ENCODE peak calls at places on chromosomes 13 and 19, in seven cellular contexts. One of them, this sample, is unnamed.

GRCh38 chr13:22926176-22927007 is 254.4 kb upstream of the SGCG start:
- DNase-seq in stimulated activated CD8-positive, alpha-beta memory T cell treated with anti-CD3 and anti-CD28 coated beads, Interleukin-15, amount 100 ng/mL, for 48 hours: no peak
- DNase-seq in fibroblast of lung: peak; percentile 40
- DNase-seq in effector memory CD8-positive, alpha-beta T cell: no peak
- DNase-seq in ureter: peak; percentile 84
- DNase-seq in activated B cell treated with CpG ODN at 0.5 μM for 24 hours: no peak
- DNase-seq in NCI-H187: no peak
- DNase-seq in this sample: no peak

GRCh38 chr13:71758823-71759222 is 108.2 kb downstream of the DACH1 start:
- DNase-seq in fibroblast of lung: peak; percentile 23
- DNase-seq in ureter: no peak
- DNase-seq in stimulated activated CD8-positive, alpha-beta memory T cell treated with anti-CD3 and anti-CD28 coated beads, Interleukin-15, amount 100 ng/mL, for 48 hours: no peak
- DNase-seq in effector memory CD8-positive, alpha-beta T cell: no peak
- DNase-seq in activated B cell treated with CpG ODN at 0.5 μM for 24 hours: no peak
- DNase-seq in NCI-H187: no peak
- DNase-seq in this sample: no peak

GRCh38 chr13:49057176-49057575 is 81.5 kb downstream of the FNDC3A start:
- DNase-seq in fibroblast of lung: no peak
- DNase-seq in NCI-H187: no peak
- DNase-seq in ureter: no peak
- DNase-seq in stimulated activated CD8-positive, alpha-beta memory T cell treated with anti-CD3 and anti-CD28 coated beads, Interleukin-15, amount 100 ng/mL, for 48 hours: no peak
- DNase-seq in activated B cell treated with CpG ODN at 0.5 μM for 24 hours: no peak
- DNase-seq in effector memory CD8-positive, alpha-beta T cell: no peak
- DNase-seq in this sample: no peak

GRCh38 chr19:38441660-38442348 is 8.3 kb downstream of the RYR1 start:
- DNase-seq in effector memory CD8-positive, alpha-beta T cell: no peak
- DNase-seq in activated B cell treated with CpG ODN at 0.5 μM for 24 hours: no peak
- DNase-seq in NCI-H187: no peak
- DNase-seq in fibroblast of lung: no peak
- DNase-seq in stimulated activated CD8-positive, alpha-beta memory T cell treated with anti-CD3 and anti-CD28 coated beads, Interleukin-15, amount 100 ng/mL, for 48 hours: no peak
- DNase-seq in ureter: no peak
- DNase-seq in this sample: no peak

GRCh38 chr13:31012285-31013024 is 80.0 kb downstream of the TEX26 start:
- DNase-seq in stimulated activated CD8-positive, alpha-beta memory T cell treated with anti-CD3 and anti-CD28 coated beads, Interleukin-15, amount 100 ng/mL, for 48 hours: no peak
- DNase-seq in activated B cell treated with CpG ODN at 0.5 μM for 24 hours: no peak
- DNase-seq in fibroblast of lung: no peak
- DNase-seq in NCI-H187: no peak
- DNase-seq in effector memory CD8-positive, alpha-beta T cell: no peak
- DNase-seq in ureter: no peak
- DNase-seq in this sample: peak; percentile 11

GRCh38 chr13:100244431-100244830 is 155.5 kb downstream of the PCCA start:
- DNase-seq in NCI-H187: no peak
- DNase-seq in stimulated activated CD8-positive, alpha-beta memory T cell treated with anti-CD3 and anti-CD28 coated beads, Interleukin-15, amount 100 ng/mL, for 48 hours: no peak
- DNase-seq in effector memory CD8-positive, alpha-beta T cell: no peak
- DNase-seq in ureter: no peak
- DNase-seq in fibroblast of lung: peak; percentile 18
- DNase-seq in activated B cell treated with CpG ODN at 0.5 μM for 24 hours: no peak
- DNase-seq in this sample: no peak

GRCh38 chr19:1538978-1539377 is 15.1 kb downstream of the PLK5 start:
- DNase-seq in NCI-H187: no peak
- DNase-seq in ureter: no peak
- DNase-seq in effector memory CD8-positive, alpha-beta T cell: no peak
- DNase-seq in fibroblast of lung: no peak
- DNase-seq in stimulated activated CD8-positive, alpha-beta memory T cell treated with anti-CD3 and anti-CD28 coated beads, Interleukin-15, amount 100 ng/mL, for 48 hours: no peak
- DNase-seq in activated B cell treated with CpG ODN at 0.5 μM for 24 hours: no peak
- DNase-seq in this sample: no peak

GRCh38 chr19:51407631-51408131 is 9.8 kb downstream of the SIGLEC10 start:
- DNase-seq in effector memory CD8-positive, alpha-beta T cell: peak; percentile 50
- DNase-seq in stimulated activated CD8-positive, alpha-beta memory T cell treated with anti-CD3 and anti-CD28 coated beads, Interleukin-15, amount 100 ng/mL, for 48 hours: no peak
- DNase-seq in NCI-H187: no peak
- DNase-seq in fibroblast of lung: no peak
- DNase-seq in activated B cell treated with CpG ODN at 0.5 μM for 24 hours: no peak
- DNase-seq in ureter: no peak
- DNase-seq in this sample: peak; percentile 52

GRCh38 chr13:27211771-27212364 is 39.5 kb upstream of the RPL21 start:
- DNase-seq in ureter: no peak
- DNase-seq in NCI-H187: no peak
- DNase-seq in stimulated activated CD8-positive, alpha-beta memory T cell treated with anti-CD3 and anti-CD28 coated beads, Interleukin-15, amount 100 ng/mL, for 48 hours: no peak
- DNase-seq in fibroblast of lung: peak; percentile 82
- DNase-seq in activated B cell treated with CpG ODN at 0.5 μM for 24 hours: no peak
- DNase-seq in effector memory CD8-positive, alpha-beta T cell: no peak
- DNase-seq in this sample: peak; percentile 81

GRCh38 chr13:49958321-49958720 is 22.2 kb upstream of the SPRYD7 start:
- DNase-seq in activated B cell treated with CpG ODN at 0.5 μM for 24 hours: no peak
- DNase-seq in NCI-H187: no peak
- DNase-seq in fibroblast of lung: peak; percentile 37
- DNase-seq in stimulated activated CD8-positive, alpha-beta memory T cell treated with anti-CD3 and anti-CD28 coated beads, Interleukin-15, amount 100 ng/mL, for 48 hours: no peak
- DNase-seq in effector memory CD8-positive, alpha-beta T cell: no peak
- DNase-seq in ureter: no peak
- DNase-seq in this sample: no peak

GRCh38 chr19:49690656-49691242 is at the start of gene CPT1C:
- DNase-seq in stimulated activated CD8-positive, alpha-beta memory T cell treated with anti-CD3 and anti-CD28 coated beads, Interleukin-15, amount 100 ng/mL, for 48 hours: peak; percentile 32
- DNase-seq in fibroblast of lung: peak; percentile 71
- DNase-seq in ureter: peak; percentile 81
- DNase-seq in effector memory CD8-positive, alpha-beta T cell: no peak
- DNase-seq in activated B cell treated with CpG ODN at 0.5 μM for 24 hours: no peak
- DNase-seq in NCI-H187: peak; percentile 86
- DNase-seq in this sample: peak; percentile 90

GRCh38 chr19:29612801-29613595 is 6.9 kb downstream of the POP4 start:
- DNase-seq in NCI-H187: no peak
- DNase-seq in effector memory CD8-positive, alpha-beta T cell: no peak
- DNase-seq in stimulated activated CD8-positive, alpha-beta memory T cell treated with anti-CD3 and anti-CD28 coated beads, Interleukin-15, amount 100 ng/mL, for 48 hours: no peak
- DNase-seq in fibroblast of lung: no peak
- DNase-seq in ureter: no peak
- DNase-seq in activated B cell treated with CpG ODN at 0.5 μM for 24 hours: no peak
- DNase-seq in this sample: no peak

GRCh38 chr13:94160875-94161274 is 318.6 kb downstream of the DCT start:
- DNase-seq in stimulated activated CD8-positive, alpha-beta memory T cell treated with anti-CD3 and anti-CD28 coated beads, Interleukin-15, amount 100 ng/mL, for 48 hours: no peak
- DNase-seq in effector memory CD8-positive, alpha-beta T cell: no peak
- DNase-seq in fibroblast of lung: no peak
- DNase-seq in activated B cell treated with CpG ODN at 0.5 μM for 24 hours: no peak
- DNase-seq in NCI-H187: no peak
- DNase-seq in ureter: no peak
- DNase-seq in this sample: no peak

GRCh38 chr19:18436651-18437478 is 1.1 kb downstream of the ISYNA1 start:
- DNase-seq in effector memory CD8-positive, alpha-beta T cell: peak; percentile 76
- DNase-seq in stimulated activated CD8-positive, alpha-beta memory T cell treated with anti-CD3 and anti-CD28 coated beads, Interleukin-15, amount 100 ng/mL, for 48 hours: peak; percentile 79
- DNase-seq in fibroblast of lung: peak; percentile 81
- DNase-seq in ureter: peak; percentile 84
- DNase-seq in activated B cell treated with CpG ODN at 0.5 μM for 24 hours: peak; percentile 71
- DNase-seq in NCI-H187: no peak
- DNase-seq in this sample: peak; percentile 87

GRCh38 chr13:73656863-73657262 is 477.3 kb downstream of the KLF12 start:
- DNase-seq in activated B cell treated with CpG ODN at 0.5 μM for 24 hours: no peak
- DNase-seq in stimulated activated CD8-positive, alpha-beta memory T cell treated with anti-CD3 and anti-CD28 coated beads, Interleukin-15, amount 100 ng/mL, for 48 hours: no peak
- DNase-seq in ureter: no peak
- DNase-seq in NCI-H187: no peak
- DNase-seq in fibroblast of lung: peak; percentile 57
- DNase-seq in effector memory CD8-positive, alpha-beta T cell: no peak
- DNase-seq in this sample: no peak

GRCh38 chr13:45258339-45258685 is 57.5 kb upstream of the KCTD4 start:
- DNase-seq in stimulated activated CD8-positive, alpha-beta memory T cell treated with anti-CD3 and anti-CD28 coated beads, Interleukin-15, amount 100 ng/mL, for 48 hours: no peak
- DNase-seq in activated B cell treated with CpG ODN at 0.5 μM for 24 hours: no peak
- DNase-seq in NCI-H187: no peak
- DNase-seq in ureter: no peak
- DNase-seq in fibroblast of lung: no peak
- DNase-seq in effector memory CD8-positive, alpha-beta T cell: no peak
- DNase-seq in this sample: no peak

GRCh38 chr13:33208290-33208990 is 77.1 kb downstream of the STARD13 start:
- DNase-seq in activated B cell treated with CpG ODN at 0.5 μM for 24 hours: no peak
- DNase-seq in ureter: no peak
- DNase-seq in stimulated activated CD8-positive, alpha-beta memory T cell treated with anti-CD3 and anti-CD28 coated beads, Interleukin-15, amount 100 ng/mL, for 48 hours: no peak
- DNase-seq in NCI-H187: no peak
- DNase-seq in effector memory CD8-positive, alpha-beta T cell: no peak
- DNase-seq in fibroblast of lung: no peak
- DNase-seq in this sample: no peak

GRCh38 chr19:5148794-5149190 is 179.9 kb downstream of the KDM4B start:
- DNase-seq in fibroblast of lung: no peak
- DNase-seq in effector memory CD8-positive, alpha-beta T cell: no peak
- DNase-seq in ureter: no peak
- DNase-seq in stimulated activated CD8-positive, alpha-beta memory T cell treated with anti-CD3 and anti-CD28 coated beads, Interleukin-15, amount 100 ng/mL, for 48 hours: no peak
- DNase-seq in NCI-H187: no peak
- DNase-seq in activated B cell treated with CpG ODN at 0.5 μM for 24 hours: no peak
- DNase-seq in this sample: no peak

GRCh38 chr19:17686592-17687042 is 1.5 kb downstream of the UNC13A start:
- DNase-seq in fibroblast of lung: peak; percentile 10
- DNase-seq in NCI-H187: no peak
- DNase-seq in activated B cell treated with CpG ODN at 0.5 μM for 24 hours: no peak
- DNase-seq in ureter: no peak
- DNase-seq in stimulated activated CD8-positive, alpha-beta memory T cell treated with anti-CD3 and anti-CD28 coated beads, Interleukin-15, amount 100 ng/mL, for 48 hours: no peak
- DNase-seq in effector memory CD8-positive, alpha-beta T cell: no peak
- DNase-seq in this sample: peak; percentile 60